ENCODE peak calls at places on chromosomes 13 and 19, in four cellular contexts. One of them, this sample, is unnamed.

GRCh38 chr19:44164327-44164672 is 600 bp upstream of the ZNF226 start:
- DNase-seq in fibroblast of the conjunctiva: no peak
- DNase-seq in activated CD4-positive, alpha-beta T cell treated with anti-CD3 and anti-CD28 coated beads for 1 hour: no peak
- DNase-seq in cardiac fibroblast: no peak
- DNase-seq in this sample: no peak

GRCh38 chr13:78177306-78177705 is 258.7 kb upstream of the EDNRB start:
- DNase-seq in activated CD4-positive, alpha-beta T cell treated with anti-CD3 and anti-CD28 coated beads for 1 hour: no peak
- DNase-seq in cardiac fibroblast: no peak
- DNase-seq in fibroblast of the conjunctiva: no peak
- DNase-seq in this sample: no peak

GRCh38 chr19:35223856-35224505 is 4.6 kb downstream of the FAM187B start:
- DNase-seq in fibroblast of the conjunctiva: peak
- DNase-seq in activated CD4-positive, alpha-beta T cell treated with anti-CD3 and anti-CD28 coated beads for 1 hour: no peak
- DNase-seq in cardiac fibroblast: no peak
- DNase-seq in this sample: no peak

GRCh38 chr13:102598061-102598460 is 1.3 kb downstream of the TPP2 start:
- DNase-seq in activated CD4-positive, alpha-beta T cell treated with anti-CD3 and anti-CD28 coated beads for 1 hour: no peak
- DNase-seq in cardiac fibroblast: no peak
- DNase-seq in fibroblast of the conjunctiva: no peak
- DNase-seq in this sample: peak

GRCh38 chr19:650121-650520 is 10.4 kb downstream of the FGF22 start:
- DNase-seq in fibroblast of the conjunctiva: no peak
- DNase-seq in cardiac fibroblast: no peak
- DNase-seq in activated CD4-positive, alpha-beta T cell treated with anti-CD3 and anti-CD28 coated beads for 1 hour: no peak
- DNase-seq in this sample: no peak

GRCh38 chr19:1592755-1593628 is at the start of gene MBD3:
- DNase-seq in fibroblast of the conjunctiva: peak
- DNase-seq in activated CD4-positive, alpha-beta T cell treated with anti-CD3 and anti-CD28 coated beads for 1 hour: peak
- DNase-seq in cardiac fibroblast: peak
- DNase-seq in this sample: peak

GRCh38 chr19:19113040-19113541 is 25.2 kb downstream of the TMEM161A start:
- DNase-seq in cardiac fibroblast: peak
- DNase-seq in activated CD4-positive, alpha-beta T cell treated with anti-CD3 and anti-CD28 coated beads for 1 hour: no peak
- DNase-seq in fibroblast of the conjunctiva: no peak
- DNase-seq in this sample: no peak

GRCh38 chr13:98457053-98457452 is 119.9 kb downstream of the STK24 start:
- DNase-seq in activated CD4-positive, alpha-beta T cell treated with anti-CD3 and anti-CD28 coated beads for 1 hour: no peak
- DNase-seq in fibroblast of the conjunctiva: no peak
- DNase-seq in cardiac fibroblast: no peak
- DNase-seq in this sample: no peak

GRCh38 chr13:33322965-33323668 is 37.6 kb upstream of the STARD13 start:
- DNase-seq in fibroblast of the conjunctiva: no peak
- DNase-seq in cardiac fibroblast: no peak
- DNase-seq in activated CD4-positive, alpha-beta T cell treated with anti-CD3 and anti-CD28 coated beads for 1 hour: no peak
- DNase-seq in this sample: no peak

GRCh38 chr19:44903602-44904425 is 1.8 kb upstream of the APOE start:
- DNase-seq in cardiac fibroblast: peak
- DNase-seq in fibroblast of the conjunctiva: peak
- DNase-seq in activated CD4-positive, alpha-beta T cell treated with anti-CD3 and anti-CD28 coated beads for 1 hour: peak
- DNase-seq in this sample: peak

GRCh38 chr13:76732367-76732766 is 153.8 kb downstream of the KCTD12 start:
- DNase-seq in cardiac fibroblast: no peak
- DNase-seq in activated CD4-positive, alpha-beta T cell treated with anti-CD3 and anti-CD28 coated beads for 1 hour: no peak
- DNase-seq in fibroblast of the conjunctiva: no peak
- DNase-seq in this sample: no peak

GRCh38 chr13:23086951-23087350 is 93.8 kb upstream of the SGCG start:
- DNase-seq in activated CD4-positive, alpha-beta T cell treated with anti-CD3 and anti-CD28 coated beads for 1 hour: no peak
- DNase-seq in fibroblast of the conjunctiva: no peak
- DNase-seq in cardiac fibroblast: no peak
- DNase-seq in this sample: no peak